ENCODE peak calls at places on chromosome 9, in eight cellular contexts. B, O, A, R, N, J, Q and F are unnamed samples.

GRCh38 chr9:127970401-127971313 is 10.1 kb downstream of the EEIG1 start:
- DNase-seq in Q (no peak), R (no peak), J (no peak), B (no peak), A (peak), N (peak), O (no peak), F (no peak)

GRCh38 chr9:36987891-36988290 is 46.2 kb downstream of the PAX5 start:
- DNase-seq in O (peak), J (no peak), R (no peak), B (peak), N (no peak), Q (no peak), A (no peak), F (no peak)

GRCh38 chr9:70778568-70778967 is 342.9 kb downstream of the TRPM3 start:
- DNase-seq in B (no peak), R (no peak), N (no peak), Q (no peak), O (no peak), J (no peak), A (no peak), F (no peak)

GRCh38 chr9:30579810-30580209 is 1804.6 kb upstream of the ACO1 start:
- DNase-seq in R (no peak), Q (no peak), J (no peak), B (no peak), N (no peak), A (no peak), O (no peak), F (no peak)

GRCh38 chr9:5817776-5818336 is 15.1 kb downstream of the ERMP1 start:
- DNase-seq in B (no peak), R (no peak), O (peak), A (no peak), N (no peak), Q (no peak), J (peak), F (no peak)

GRCh38 chr9:69573666-69574456 is 98.3 kb downstream of the APBA1 start:
- DNase-seq in N (no peak), B (no peak), A (no peak), Q (no peak), R (no peak), J (peak), O (peak), F (no peak)

GRCh38 chr9:109481747-109482325 is 16.3 kb downstream of the PTPN3 start:
- DNase-seq in R (no peak), A (no peak), B (no peak), N (no peak), Q (no peak), O (no peak), J (no peak), F (no peak)

GRCh38 chr9:124939944-124940343 is 939 bp downstream of the GOLGA1 start:
- DNase-seq in N (no peak), A (no peak), J (no peak), R (no peak), O (no peak), Q (no peak), B (no peak), F (no peak)

GRCh38 chr9:122810306-122810946 is 10.5 kb downstream of the OR1K1 start:
- DNase-seq in A (peak), B (peak), O (peak), R (peak), Q (peak), J (peak), N (peak), F (no peak)

GRCh38 chr9:33223696-33224095 is 16.3 kb upstream of the SPINK4 start:
- DNase-seq in A (no peak), Q (no peak), J (peak), O (no peak), B (no peak), R (no peak), N (no peak), F (no peak)
- TF ChIP-seq CTCF in A (no peak), Q (no peak), J (peak), O (no peak), B (no peak), R (no peak), N (peak), F (no peak)

DNA sequence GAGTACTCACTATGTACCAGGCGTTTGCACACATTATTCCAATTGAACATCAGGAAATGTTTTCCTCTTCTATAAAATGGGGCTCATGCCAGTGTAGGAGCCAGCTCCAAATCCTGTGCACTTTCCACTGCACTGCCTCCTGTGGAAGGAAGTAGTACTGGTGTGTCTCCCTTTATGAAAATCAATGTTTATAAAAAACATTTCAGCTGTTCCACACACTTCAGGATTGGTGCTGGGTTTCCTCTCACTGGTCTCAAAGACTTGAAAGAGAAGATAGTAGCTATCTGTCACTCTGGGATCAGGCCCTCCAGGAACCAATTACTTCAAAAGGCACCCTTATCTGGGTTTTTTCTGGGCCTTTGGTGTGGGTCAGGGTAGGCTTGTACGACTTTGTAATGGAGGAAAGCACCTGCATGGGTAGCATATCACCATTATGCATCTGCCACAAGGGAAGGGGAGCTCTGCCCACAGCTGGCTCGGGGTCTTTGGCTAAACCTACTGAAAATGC is 32.5 kb downstream of the RAB14 start:
- DNase-seq in J (peak), R (no peak), B (no peak), A (peak), N (no peak), Q (no peak), O (peak), F (no peak)
- TF ChIP-seq CTCF in J (peak), R (peak), B (peak), A (peak), N (peak), Q (peak), O (peak), F (no peak)

DNA sequence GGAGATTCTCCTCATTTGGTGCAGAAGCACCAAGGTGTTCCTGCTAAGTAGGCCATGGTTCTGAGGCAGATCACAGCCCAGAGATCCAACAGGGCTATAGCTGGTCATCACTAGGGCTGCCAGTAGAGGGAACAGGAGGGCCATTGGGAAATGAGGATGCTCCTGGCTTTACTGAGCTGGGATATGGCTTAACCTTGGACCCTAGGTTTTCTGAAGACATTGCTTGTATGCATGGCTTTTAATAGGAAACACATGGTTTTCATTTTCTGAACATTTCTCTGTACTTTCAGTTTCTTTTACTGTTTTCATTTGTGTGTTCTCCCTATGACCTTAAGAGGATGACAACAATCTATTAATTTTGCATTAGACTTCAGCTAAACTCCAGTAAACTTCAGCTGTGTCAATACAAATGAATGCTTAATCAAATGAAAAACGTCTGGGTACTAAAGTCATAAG is at the start of gene IFNW1:
- DNase-seq in N (no peak), O (no peak), Q (no peak), B (no peak), J (no peak), R (no peak), A (no peak), F (no peak)
- TF ChIP-seq CTCF in N (no peak), O (peak), Q (no peak), B (no peak), J (peak), R (no peak), A (no peak), F (no peak)

GRCh38 chr9:117043159-117043558 is 356.1 kb downstream of the TRIM32 start:
- DNase-seq in A (no peak), Q (no peak), R (no peak), B (no peak), N (no peak), O (no peak), J (no peak), F (no peak)
- TF ChIP-seq CTCF in A (no peak), Q (no peak), R (no peak), B (no peak), N (no peak), O (no peak), J (no peak), F (no peak)

GRCh38 chr9:130239741-130240241 is 25.8 kb upstream of the HMCN2 start:
- DNase-seq in A (no peak), N (peak), B (no peak), R (no peak), O (no peak), Q (no peak), J (no peak), F (no peak)
- TF ChIP-seq CTCF in A (no peak), N (no peak), B (no peak), R (no peak), O (no peak), Q (no peak), J (no peak), F (no peak)

GRCh38 chr9:6845881-6846280 is 88.1 kb downstream of the KDM4C start:
- DNase-seq in B (no peak), Q (no peak), O (no peak), A (no peak), J (peak), N (no peak), R (no peak), F (no peak)
- TF ChIP-seq CTCF in B (no peak), Q (peak), O (no peak), A (no peak), J (no peak), N (no peak), R (peak), F (no peak)

DNA sequence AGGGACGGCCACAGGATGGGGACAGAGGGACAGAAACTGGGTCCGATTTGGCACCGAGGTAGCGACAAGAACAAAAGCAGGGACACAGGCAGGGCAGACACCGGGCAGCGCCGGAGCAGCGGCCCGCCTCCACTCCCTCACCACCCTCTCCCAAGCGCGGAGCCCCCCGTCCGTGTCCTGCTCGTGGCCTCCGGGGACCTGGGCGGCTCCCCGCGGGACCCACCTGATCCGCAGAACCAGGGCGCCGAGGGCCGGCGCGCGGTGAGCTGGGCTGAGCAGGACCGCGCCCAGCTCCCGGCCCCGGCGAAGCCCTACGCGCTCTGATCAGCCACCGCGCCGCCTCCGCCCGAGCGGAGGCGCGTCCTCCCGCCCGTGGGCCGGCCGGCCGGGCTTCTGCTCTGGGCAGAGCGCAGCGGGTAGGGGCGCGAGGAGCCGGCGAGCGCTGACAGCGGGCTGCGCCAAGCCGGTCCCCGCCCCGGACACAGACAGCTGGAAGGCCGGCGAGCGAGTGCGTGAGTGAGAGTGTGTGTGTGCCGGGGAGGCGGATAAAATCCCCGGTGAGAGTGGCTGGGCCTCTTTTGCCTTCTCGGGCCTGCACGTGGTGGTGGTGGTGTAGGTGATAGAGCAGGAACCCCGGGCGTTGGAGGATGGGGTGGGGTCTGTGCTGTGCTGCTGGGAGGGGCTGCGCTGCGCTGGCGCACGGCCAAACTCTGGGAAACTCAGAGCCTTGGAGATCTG is at the start of gene GGTA1:
- DNase-seq in A (no peak), Q (peak), N (no peak), J (peak), R (peak), O (peak), B (peak), F (no peak)
- TF ChIP-seq CTCF in A (no peak), Q (no peak), N (no peak), J (no peak), R (peak), O (no peak), B (no peak), F (no peak)

DNA sequence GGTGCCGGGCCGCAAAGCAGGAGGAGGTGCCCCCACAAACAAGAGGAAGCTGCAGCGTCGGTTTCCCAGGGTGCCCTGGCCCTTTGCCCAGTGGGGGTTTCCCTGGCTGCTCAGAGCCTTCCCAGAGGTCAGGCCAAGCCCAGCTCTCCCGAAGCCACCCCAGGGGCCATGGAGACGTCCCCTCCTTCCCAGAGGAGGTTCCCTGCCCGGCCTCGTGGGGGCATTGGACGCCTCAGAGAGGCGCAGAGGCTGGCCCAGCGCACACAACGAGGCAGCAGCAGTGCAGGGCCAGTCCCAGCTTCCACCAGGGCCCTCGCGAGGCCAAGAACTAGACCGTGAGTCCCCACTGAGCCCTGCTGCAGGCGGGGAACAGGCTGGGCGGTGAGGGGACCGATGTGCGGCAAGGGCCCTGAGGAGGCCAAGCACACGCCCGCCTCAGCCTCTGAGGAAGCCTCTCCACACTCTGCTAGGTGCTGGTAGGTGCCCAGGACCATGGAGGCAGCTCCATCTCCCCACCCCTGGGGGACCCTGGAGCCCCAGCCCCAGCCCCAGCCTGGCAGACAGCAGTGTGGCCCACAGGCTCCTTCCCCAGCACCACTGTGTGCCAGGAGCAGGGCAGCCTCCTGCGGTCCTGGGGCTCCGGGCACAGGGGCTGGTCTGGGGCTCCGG is 7.0 kb downstream of the DIPK1B start:
- DNase-seq in R (no peak), Q (no peak), B (no peak), A (peak), N (no peak), J (no peak), O (no peak), F (no peak)
- TF ChIP-seq CTCF in R (no peak), Q (no peak), B (no peak), A (no peak), N (no peak), J (no peak), O (no peak), F (no peak)

DNA sequence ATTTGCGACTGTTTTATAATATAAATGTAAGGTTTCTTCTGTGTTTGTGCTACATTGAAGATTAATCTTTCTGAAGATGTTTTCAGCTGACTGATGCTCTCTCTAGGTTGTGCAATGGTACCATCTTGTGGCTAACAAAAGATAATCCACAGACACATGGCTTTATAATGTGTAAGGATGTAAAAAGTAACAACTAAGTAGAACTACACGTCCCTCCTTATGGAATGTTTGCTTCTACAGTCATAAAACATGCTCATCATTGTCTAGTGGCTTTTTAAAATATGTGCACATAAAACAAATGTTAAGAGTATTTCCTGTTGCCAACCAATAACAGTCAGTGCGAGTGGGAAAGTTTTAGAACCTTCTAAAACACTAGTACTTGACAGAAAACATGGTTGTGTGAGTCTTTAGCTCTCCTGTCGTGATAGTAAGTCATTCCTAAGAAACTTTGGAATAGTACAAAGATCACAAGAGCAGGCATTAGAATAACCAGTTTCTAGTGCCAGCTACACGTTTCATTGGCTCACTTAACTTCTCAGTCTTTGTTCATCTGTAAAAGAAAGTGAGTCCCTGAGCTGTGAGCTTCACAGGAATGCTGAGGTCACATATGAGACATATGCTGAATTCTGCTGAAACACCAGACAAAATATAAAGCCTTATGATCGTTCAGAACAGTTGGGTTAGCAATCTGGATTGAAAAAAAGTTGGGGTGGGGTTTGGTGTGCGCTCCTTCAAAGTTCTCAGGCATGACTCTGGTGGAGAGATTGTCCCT is 75.7 kb upstream of the GLIS3 start:
- DNase-seq in J (peak), R (no peak), A (no peak), O (peak), N (no peak), Q (no peak), B (no peak), F (no peak)
- TF ChIP-seq CTCF in J (peak), R (peak), A (no peak), O (peak), N (peak), Q (peak), B (peak), F (no peak)

DNA sequence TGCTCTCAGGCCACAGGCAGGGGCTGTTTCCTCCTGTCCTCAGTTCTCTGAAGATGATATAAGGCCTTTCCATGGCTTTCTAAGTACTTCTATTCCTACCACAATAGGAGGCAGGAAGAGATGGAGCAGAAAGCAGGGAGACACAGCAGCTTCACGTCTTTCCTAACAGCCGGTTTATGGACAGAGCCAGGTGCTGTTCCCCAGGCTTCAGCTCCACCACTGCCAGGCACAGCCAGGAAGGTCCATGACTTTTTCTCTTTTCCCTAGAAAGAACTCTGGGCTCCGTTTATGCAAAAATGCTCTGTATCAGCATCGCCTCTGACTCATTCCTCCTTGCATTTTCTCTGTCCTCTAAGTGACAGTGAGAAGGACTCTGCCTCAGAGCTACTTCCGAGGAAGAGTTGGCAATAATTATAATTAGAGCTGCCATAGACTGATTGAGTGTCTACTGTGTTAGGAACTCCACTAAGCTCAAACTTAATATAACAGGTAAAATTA is 478.5 kb downstream of the RASEF start:
- DNase-seq in B (no peak), A (no peak), J (no peak), O (no peak), Q (no peak), R (no peak), N (no peak), F (no peak)
- TF ChIP-seq CTCF in B (no peak), A (no peak), J (no peak), O (no peak), Q (no peak), R (no peak), N (no peak), F (no peak)